ENCODE peak calls at places on chromosomes 5 and 9, in six cellular contexts. R, N, X, C, H and L are unnamed samples.

GRCh38 chr5:125189451-125190051 is 443.1 kb upstream of the ZNF608 start:
- DNase-seq in R (no peak), N (no peak), X (no peak), C (no peak), H (no peak), L (no peak)

GRCh38 chr9:4855861-4856260 is 63.1 kb downstream of the RCL1 start:
- DNase-seq in R (no peak), N (no peak), X (no peak), C (no peak), H (no peak), L (no peak)

GRCh38 chr5:142156839-142157463 is 48.4 kb downstream of the NDFIP1 start:
- DNase-seq in R (no peak), N (no peak), X (no peak), C (no peak), H (no peak), L (no peak)

GRCh38 chr5:30918171-30918570 is 275.3 kb upstream of the CDH6 start:
- DNase-seq in R (no peak), N (no peak), X (no peak), C (no peak), H (no peak), L (no peak)

GRCh38 chr5:158456756-158457155 is 597.8 kb upstream of the CLINT1 start:
- DNase-seq in R (no peak), N (peak; percentile 22), X (no peak), C (no peak), H (no peak), L (no peak)

GRCh38 chr9:129487307-129487657 is 133.6 kb downstream of the C9orf50 start:
- DNase-seq in R (no peak), N (no peak), X (no peak), C (no peak), H (no peak), L (no peak)

GRCh38 chr5:123035320-123035949 is 1.1 kb downstream of the PPIC start:
- DNase-seq in R (no peak), N (peak; percentile 11), X (no peak), C (no peak), H (no peak), L (peak; percentile 14)

GRCh38 chr9:86690034-86690433 is 257.3 kb downstream of the GAS1 start:
- DNase-seq in R (no peak), N (no peak), X (no peak), C (no peak), H (no peak), L (no peak)

GRCh38 chr5:90529939-90530677 is 724 bp upstream of the LYSMD3 start:
- DNase-seq in R (peak; percentile 50), N (no peak), X (no peak), C (peak; percentile 37), H (peak; percentile 30), L (peak; percentile 69)

GRCh38 chr5:95958308-95959014 is 3.2 kb downstream of the ELL2 start:
- DNase-seq in R (no peak), N (no peak), X (no peak), C (no peak), H (no peak), L (no peak)